ENCODE peak calls at places on chromosomes 4 and X, in seven cellular contexts. One of them, this sample, is unnamed.
A peak's percentile ranks its signal among the peaks of the same experiment; 100 is the strongest.

GRCh38 chr4:86329431-86329830 is 30.4 kb downstream of the MAPK10 start:
- DNase-seq in HCT116: no peak
- DNase-seq in tibial nerve: no peak
- DNase-seq in hepatocyte: no peak
- DNase-seq in left ventricle myocardium inferior: no peak
- DNase-seq in IMR-90: no peak
- DNase-seq in CD8-positive, alpha-beta T cell: no peak
- DNase-seq in this sample: no peak

GRCh38 chr4:72701987-72702819 is 133.2 kb upstream of the ADAMTS3 start:
- DNase-seq in left ventricle myocardium inferior: no peak
- DNase-seq in IMR-90: peak; percentile 49
- DNase-seq in CD8-positive, alpha-beta T cell: no peak
- DNase-seq in hepatocyte: peak; percentile 79
- DNase-seq in HCT116: peak; percentile 19
- DNase-seq in tibial nerve: peak; percentile 66
- DNase-seq in this sample: peak; percentile 43

GRCh38 chr4:54723786-54724185 is 66.0 kb downstream of the KIT start:
- DNase-seq in hepatocyte: no peak
- DNase-seq in CD8-positive, alpha-beta T cell: no peak
- DNase-seq in left ventricle myocardium inferior: no peak
- DNase-seq in HCT116: no peak
- DNase-seq in tibial nerve: no peak
- DNase-seq in IMR-90: no peak
- DNase-seq in this sample: no peak

GRCh38 chrX:69145281-69145680 is 20.0 kb downstream of the PJA1 start:
- DNase-seq in HCT116: no peak
- DNase-seq in tibial nerve: no peak
- DNase-seq in CD8-positive, alpha-beta T cell: no peak
- DNase-seq in hepatocyte: no peak
- DNase-seq in IMR-90: no peak
- DNase-seq in left ventricle myocardium inferior: no peak
- DNase-seq in this sample: no peak

GRCh38 chr4:75844151-75844662 is 58.0 kb downstream of the PPEF2 start:
- DNase-seq in HCT116: no peak
- DNase-seq in hepatocyte: peak; percentile 55
- DNase-seq in left ventricle myocardium inferior: no peak
- DNase-seq in CD8-positive, alpha-beta T cell: no peak
- DNase-seq in IMR-90: peak; percentile 96
- DNase-seq in tibial nerve: peak; percentile 31
- DNase-seq in this sample: peak; percentile 39

GRCh38 chr4:31968842-31969241 is 1248.7 kb downstream of the PCDH7 start:
- DNase-seq in left ventricle myocardium inferior: no peak
- DNase-seq in CD8-positive, alpha-beta T cell: no peak
- DNase-seq in hepatocyte: no peak
- DNase-seq in tibial nerve: no peak
- DNase-seq in IMR-90: no peak
- DNase-seq in HCT116: no peak
- DNase-seq in this sample: no peak

GRCh38 chr4:1772869-1773538 is 20.1 kb upstream of the FGFR3 start:
- DNase-seq in tibial nerve: no peak
- DNase-seq in left ventricle myocardium inferior: no peak
- DNase-seq in HCT116: no peak
- DNase-seq in hepatocyte: no peak
- DNase-seq in IMR-90: no peak
- DNase-seq in CD8-positive, alpha-beta T cell: no peak
- DNase-seq in this sample: no peak

GRCh38 chr4:73811841-73812240 is 24.6 kb upstream of the CXCL6 start:
- DNase-seq in left ventricle myocardium inferior: no peak
- DNase-seq in tibial nerve: no peak
- DNase-seq in hepatocyte: no peak
- DNase-seq in CD8-positive, alpha-beta T cell: no peak
- DNase-seq in HCT116: no peak
- DNase-seq in IMR-90: no peak
- DNase-seq in this sample: no peak

GRCh38 chrX:115958687-115959359 is 211.7 kb upstream of the AGTR2 start:
- DNase-seq in IMR-90: no peak
- DNase-seq in hepatocyte: no peak
- DNase-seq in CD8-positive, alpha-beta T cell: no peak
- DNase-seq in left ventricle myocardium inferior: no peak
- DNase-seq in tibial nerve: no peak
- DNase-seq in HCT116: no peak
- DNase-seq in this sample: no peak

GRCh38 chr4:5746829-5747745 is 36.1 kb downstream of the EVC start:
- DNase-seq in IMR-90: peak; percentile 82
- DNase-seq in HCT116: no peak
- DNase-seq in tibial nerve: no peak
- DNase-seq in CD8-positive, alpha-beta T cell: no peak
- DNase-seq in hepatocyte: no peak
- DNase-seq in left ventricle myocardium inferior: no peak
- DNase-seq in this sample: no peak

GRCh38 chr4:102625232-102625930 is 124.2 kb downstream of the NFKB1 start:
- DNase-seq in IMR-90: peak; percentile 54
- DNase-seq in left ventricle myocardium inferior: peak; percentile 31
- DNase-seq in HCT116: no peak
- DNase-seq in tibial nerve: no peak
- DNase-seq in hepatocyte: peak; percentile 47
- DNase-seq in CD8-positive, alpha-beta T cell: peak; percentile 76
- DNase-seq in this sample: peak; percentile 39

GRCh38 chr4:114015444-114015899 is 36.0 kb upstream of the ARSJ start:
- DNase-seq in tibial nerve: no peak
- DNase-seq in IMR-90: peak; percentile 99
- DNase-seq in hepatocyte: no peak
- DNase-seq in left ventricle myocardium inferior: no peak
- DNase-seq in HCT116: peak; percentile 78
- DNase-seq in CD8-positive, alpha-beta T cell: no peak
- DNase-seq in this sample: no peak

GRCh38 chr4:26223160-26223559 is 97.7 kb upstream of the RBPJ start:
- DNase-seq in CD8-positive, alpha-beta T cell: no peak
- DNase-seq in HCT116: no peak
- DNase-seq in left ventricle myocardium inferior: no peak
- DNase-seq in hepatocyte: no peak
- DNase-seq in IMR-90: peak; percentile 81
- DNase-seq in tibial nerve: no peak
- DNase-seq in this sample: no peak

GRCh38 chr4:169485791-169486742 is 126.3 kb downstream of the NEK1 start:
- DNase-seq in HCT116: peak; percentile 49
- DNase-seq in left ventricle myocardium inferior: no peak
- DNase-seq in tibial nerve: peak; percentile 51
- DNase-seq in CD8-positive, alpha-beta T cell: no peak
- DNase-seq in IMR-90: peak; percentile 71
- DNase-seq in hepatocyte: peak; percentile 48
- DNase-seq in this sample: peak; percentile 18

GRCh38 chr4:144627663-144628076 is 18.3 kb upstream of the HHIP start:
- DNase-seq in left ventricle myocardium inferior: no peak
- DNase-seq in IMR-90: peak; percentile 73
- DNase-seq in HCT116: no peak
- DNase-seq in CD8-positive, alpha-beta T cell: no peak
- DNase-seq in tibial nerve: no peak
- DNase-seq in hepatocyte: peak; percentile 11
- DNase-seq in this sample: no peak

GRCh38 chr4:66647468-66647867 is 897.8 kb downstream of the CENPC start:
- DNase-seq in left ventricle myocardium inferior: no peak
- DNase-seq in HCT116: no peak
- DNase-seq in CD8-positive, alpha-beta T cell: no peak
- DNase-seq in hepatocyte: no peak
- DNase-seq in IMR-90: no peak
- DNase-seq in tibial nerve: no peak
- DNase-seq in this sample: no peak

GRCh38 chr4:52052475-52052780 is 1.3 kb downstream of the SPATA18 start:
- DNase-seq in left ventricle myocardium inferior: no peak
- DNase-seq in tibial nerve: no peak
- DNase-seq in hepatocyte: peak; percentile 20
- DNase-seq in CD8-positive, alpha-beta T cell: no peak
- DNase-seq in HCT116: no peak
- DNase-seq in IMR-90: peak; percentile 20
- DNase-seq in this sample: no peak

GRCh38 chr4:2092653-2093000 is 33.5 kb downstream of the NAT8L start:
- DNase-seq in CD8-positive, alpha-beta T cell: no peak
- DNase-seq in hepatocyte: no peak
- DNase-seq in HCT116: no peak
- DNase-seq in IMR-90: no peak
- DNase-seq in tibial nerve: no peak
- DNase-seq in left ventricle myocardium inferior: no peak
- DNase-seq in this sample: no peak

GRCh38 chrX:97326456-97326855 is 442.7 kb downstream of the RPA4 start:
- DNase-seq in HCT116: no peak
- DNase-seq in tibial nerve: no peak
- DNase-seq in IMR-90: peak; percentile 19
- DNase-seq in hepatocyte: no peak
- DNase-seq in left ventricle myocardium inferior: no peak
- DNase-seq in CD8-positive, alpha-beta T cell: no peak
- DNase-seq in this sample: no peak

GRCh38 chr4:680565-680930 is 6.2 kb downstream of the MYL5 start:
- DNase-seq in IMR-90: no peak
- DNase-seq in hepatocyte: no peak
- DNase-seq in HCT116: no peak
- DNase-seq in left ventricle myocardium inferior: no peak
- DNase-seq in tibial nerve: no peak
- DNase-seq in CD8-positive, alpha-beta T cell: no peak
- DNase-seq in this sample: no peak
- H3K4me3 ChIP-seq in IMR-90: no peak overlapping the region
- H3K4me3 ChIP-seq in hepatocyte: no peak overlapping the region
- H3K4me3 ChIP-seq in HCT116: no peak overlapping the region
- H3K4me3 ChIP-seq in left ventricle myocardium inferior: peak overlapping the region; percentile 71
- H3K4me3 ChIP-seq in tibial nerve: peak overlapping the region; percentile 43
- H3K4me3 ChIP-seq in CD8-positive, alpha-beta T cell: peak overlapping the region; percentile 54
- H3K4me3 ChIP-seq in this sample: no peak overlapping the region

DNA sequence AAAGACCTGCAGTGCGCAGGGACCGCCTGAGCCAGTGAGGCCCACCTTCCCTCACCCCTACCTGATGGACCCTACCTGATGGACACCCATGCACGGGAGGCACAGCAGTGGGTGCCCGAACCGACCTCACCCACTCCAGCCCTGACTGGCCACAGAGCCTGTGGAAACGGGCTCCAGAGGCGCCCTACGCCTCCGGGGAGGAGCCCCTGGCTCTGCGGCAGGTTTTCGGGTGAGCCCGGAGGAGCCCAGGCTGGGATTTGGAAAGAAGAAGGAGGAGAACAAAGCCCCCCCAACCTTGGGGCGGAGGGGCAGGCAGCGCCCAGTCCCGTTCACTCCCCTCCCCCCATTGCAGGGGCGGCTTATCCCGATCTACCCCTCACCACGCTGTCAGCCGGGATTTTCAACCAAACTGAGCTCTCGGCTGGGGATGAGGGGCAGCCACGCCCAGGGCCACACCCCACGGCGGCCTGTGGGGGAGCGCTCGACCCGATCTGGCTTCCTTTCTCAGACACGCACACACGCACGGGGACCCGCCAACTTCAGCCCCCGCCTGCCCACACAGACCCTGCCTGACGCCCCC is 675 bp downstream of the L1CAM start:
- DNase-seq in left ventricle myocardium inferior: no peak
- DNase-seq in CD8-positive, alpha-beta T cell: no peak
- DNase-seq in IMR-90: no peak
- DNase-seq in hepatocyte: no peak
- DNase-seq in tibial nerve: no peak
- DNase-seq in HCT116: no peak
- DNase-seq in this sample: no peak
- H3K4me1 ChIP-seq in left ventricle myocardium inferior: peaks cover 5% of the 10 kb centered on the region
- H3K4me1 ChIP-seq in CD8-positive, alpha-beta T cell: peaks cover 9% of the 10 kb centered on the region
- H3K4me1 ChIP-seq in IMR-90: no peaks in the 10 kb centered on the region
- H3K4me1 ChIP-seq in hepatocyte: no peaks in the 10 kb centered on the region
- H3K4me1 ChIP-seq in tibial nerve: peaks cover 10% of the 10 kb centered on the region
- H3K4me1 ChIP-seq in HCT116: peaks cover 37% of the 10 kb centered on the region
- H3K4me1 ChIP-seq in this sample: peaks cover 4% of the 10 kb centered on the region

DNA sequence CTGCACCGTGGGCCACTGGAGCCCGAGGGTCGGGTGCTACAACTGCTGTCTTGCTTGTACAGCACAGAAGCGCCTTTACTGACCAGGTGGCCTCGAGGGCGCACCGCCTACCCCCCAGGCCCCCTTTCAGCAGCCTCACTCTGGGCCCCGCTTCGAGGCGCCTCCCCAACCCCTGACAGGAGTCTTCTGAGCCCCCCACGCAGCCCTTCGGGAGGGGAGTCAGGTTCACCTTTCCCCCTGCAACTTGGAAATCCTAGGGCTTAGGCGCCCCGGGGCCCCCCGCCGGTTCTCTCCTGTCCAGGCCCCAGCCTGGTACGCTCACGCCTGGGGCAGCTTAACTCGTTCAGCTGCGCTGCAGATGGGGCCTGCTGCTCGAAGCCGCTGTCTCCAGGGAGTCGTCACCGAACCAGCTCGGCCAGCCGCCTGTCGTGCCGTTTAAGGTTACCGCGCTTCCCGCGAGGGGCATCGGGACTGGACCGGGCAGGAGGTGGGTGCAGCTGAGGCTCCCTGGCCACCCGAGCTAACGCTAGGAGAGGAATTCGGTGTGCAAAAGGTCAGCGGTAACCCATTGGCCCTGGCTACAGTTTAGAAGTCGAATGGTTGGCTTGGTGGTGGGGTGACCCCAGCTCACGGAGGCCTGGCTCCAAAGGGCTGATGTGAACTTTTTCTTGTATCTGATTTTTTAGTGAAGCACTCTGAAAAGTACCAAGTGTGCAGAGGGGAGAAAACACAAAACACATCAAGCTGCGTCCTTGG is 58.9 kb upstream of the BCOR start:
- DNase-seq in left ventricle myocardium inferior: no peak
- DNase-seq in IMR-90: no peak
- DNase-seq in CD8-positive, alpha-beta T cell: no peak
- DNase-seq in tibial nerve: no peak
- DNase-seq in HCT116: no peak
- DNase-seq in hepatocyte: no peak
- DNase-seq in this sample: no peak
- H3K27ac ChIP-seq in left ventricle myocardium inferior: no peak overlapping the region
- H3K27ac ChIP-seq in IMR-90: no peak overlapping the region
- H3K27ac ChIP-seq in CD8-positive, alpha-beta T cell: no peak overlapping the region
- H3K27ac ChIP-seq in tibial nerve: no peak overlapping the region
- H3K27ac ChIP-seq in HCT116: peak overlapping the region; percentile 87
- H3K27ac ChIP-seq in hepatocyte: no peak overlapping the region
- H3K27ac ChIP-seq in this sample: no peak overlapping the region

GRCh38 chr4:14115106-14115505 is 487.6 kb upstream of the BOD1L1 start:
- DNase-seq in HCT116: no peak
- DNase-seq in tibial nerve: no peak
- DNase-seq in CD8-positive, alpha-beta T cell: no peak
- DNase-seq in hepatocyte: no peak
- DNase-seq in IMR-90: no peak
- DNase-seq in left ventricle myocardium inferior: no peak
- DNase-seq in this sample: no peak

GRCh38 chr4:14110407-14110806 is 482.9 kb upstream of the BOD1L1 start:
- DNase-seq in HCT116: no peak
- DNase-seq in hepatocyte: no peak
- DNase-seq in tibial nerve: no peak
- DNase-seq in IMR-90: peak; percentile 85
- DNase-seq in CD8-positive, alpha-beta T cell: no peak
- DNase-seq in left ventricle myocardium inferior: no peak
- DNase-seq in this sample: no peak

GRCh38 chr4:14117575-14118228 is 490.2 kb upstream of the BOD1L1 start:
- DNase-seq in hepatocyte: no peak
- DNase-seq in left ventricle myocardium inferior: no peak
- DNase-seq in HCT116: no peak
- DNase-seq in IMR-90: no peak
- DNase-seq in CD8-positive, alpha-beta T cell: no peak
- DNase-seq in tibial nerve: no peak
- DNase-seq in this sample: no peak

DNA sequence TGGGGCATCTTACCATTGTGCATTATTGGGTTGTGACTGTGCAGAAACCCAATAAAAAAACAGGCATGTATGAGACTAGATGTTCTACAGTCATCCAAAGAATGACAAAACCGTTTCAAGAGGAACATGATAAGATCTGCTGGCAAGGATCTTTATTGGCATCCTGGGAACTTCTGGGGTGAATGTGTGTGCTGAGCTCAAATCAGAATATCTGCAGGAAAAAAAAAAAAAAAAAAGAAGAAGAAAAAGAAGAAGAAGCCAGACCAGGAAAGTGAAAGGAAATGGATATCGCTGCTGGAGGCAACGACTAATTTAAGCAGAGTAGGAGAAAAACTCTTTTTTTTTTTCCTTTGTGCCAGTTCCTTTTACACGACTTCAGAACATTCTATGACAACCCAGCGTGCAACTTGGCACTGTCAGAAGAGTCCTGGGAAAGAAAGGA is 484.2 kb upstream of the BOD1L1 start:
- DNase-seq in left ventricle myocardium inferior: no peak
- DNase-seq in hepatocyte: no peak
- DNase-seq in CD8-positive, alpha-beta T cell: no peak
- DNase-seq in IMR-90: peak; percentile 13
- DNase-seq in HCT116: no peak
- DNase-seq in tibial nerve: no peak
- DNase-seq in this sample: no peak
- H3K4me3 ChIP-seq in left ventricle myocardium inferior: no peak overlapping the region
- H3K4me3 ChIP-seq in hepatocyte: no peak overlapping the region
- H3K4me3 ChIP-seq in CD8-positive, alpha-beta T cell: no peak overlapping the region
- H3K4me3 ChIP-seq in IMR-90: no peak overlapping the region
- H3K4me3 ChIP-seq in HCT116: no peak overlapping the region
- H3K4me3 ChIP-seq in tibial nerve: no peak overlapping the region
- H3K4me3 ChIP-seq in this sample: no peak overlapping the region

This sample was measured in uterus.